ENCODE peak calls at places on chromosomes 13 and 19, in six cellular contexts. F is NCI-H524 treated with DMSO at 0.1 percent for 48 hours; T is stimulated activated CD4-positive, alpha-beta T cell treated with anti-CD3 and anti-CD28 coated beads, Interleukin-1b, Interleukin-23, amount 100 ng/mL, for 24 hours; Y is fibroblast of mammary gland; P is activated CD4-positive, alpha-beta T cell treated with anti-CD3 and anti-CD28 coated beads for 4 hours; C is anterior cingulate cortex. Q is an unnamed sample.
A peak's percentile ranks its signal among the peaks of the same experiment; 100 is the strongest.

GRCh38 chr19:18543814-18544475 is 572 bp upstream of the FKBP8 start:
- DNase-seq in Y (peak; percentile 64), T (peak; percentile 56), C (no peak), P (peak; percentile 76), F (no peak), Q (peak; percentile 78)

GRCh38 chr19:43777163-43777700 is 3.5 kb downstream of the KCNN4 start:
- DNase-seq in Y (no peak), T (no peak), P (peak; percentile 51), C (no peak), F (no peak), Q (peak; percentile 96)

GRCh38 chr19:19067276-19068072 is 3.7 kb downstream of the SLC25A42 start:
- DNase-seq in Y (peak; percentile 41), P (no peak), C (no peak), T (no peak), F (peak; percentile 31), Q (no peak)

GRCh38 chr19:41299755-41300089 is 10.2 kb upstream of the CCDC97 start:
- DNase-seq in F (no peak), P (no peak), C (no peak), T (no peak), Y (peak; percentile 91), Q (no peak)

GRCh38 chr13:41900918-41901317 is 60.0 kb downstream of the VWA8 start:
- DNase-seq in C (no peak), F (no peak), T (peak; percentile 17), P (no peak), Y (peak; percentile 25), Q (no peak)

GRCh38 chr19:49442354-49442753 is 1.0 kb upstream of the SLC17A7 start:
- DNase-seq in F (no peak), C (no peak), T (no peak), Y (no peak), P (no peak), Q (peak; percentile 88)

GRCh38 chr19:41479757-41480191 is 36.8 kb downstream of the ERICH4 start:
- DNase-seq in T (no peak), Y (peak; percentile 20), P (no peak), F (no peak), C (no peak), Q (no peak)

GRCh38 chr19:48476176-48476575 is 7.0 kb downstream of the CYTH2 start:
- DNase-seq in P (no peak), C (no peak), Y (no peak), F (no peak), T (no peak), Q (no peak)

GRCh38 chr19:294341-294818 is 3.2 kb upstream of the PLPP2 start:
- DNase-seq in F (no peak), T (no peak), C (no peak), P (no peak), Y (peak; percentile 18), Q (no peak)

GRCh38 chr19:38877781-38878574 is at the start of gene RINL:
- DNase-seq in T (peak; percentile 56), C (no peak), Y (no peak), F (peak; percentile 85), P (peak; percentile 69), Q (no peak)

GRCh38 chr13:34469212-34469983 is 472.7 kb upstream of the NBEA start:
- DNase-seq in Y (no peak), F (no peak), C (no peak), T (no peak), P (no peak), Q (no peak)

GRCh38 chr13:56351041-56351440 is 789.7 kb upstream of the PRR20A start:
- DNase-seq in F (no peak), Y (no peak), T (no peak), P (no peak), C (no peak), Q (no peak)

GRCh38 chr19:7913652-7914051 is 978 bp upstream of the TGFBR3L start:
- DNase-seq in T (no peak), P (no peak), F (no peak), C (no peak), Y (no peak), Q (no peak)

GRCh38 chr19:50559636-50560035 is 8.6 kb downstream of the LRRC4B start:
- DNase-seq in P (no peak), C (no peak), Y (no peak), F (no peak), T (no peak), Q (no peak)

GRCh38 chr13:109345433-109345941 is 440.9 kb downstream of the IRS2 start:
- DNase-seq in F (no peak), C (no peak), T (no peak), P (no peak), Y (peak; percentile 61), Q (peak; percentile 25)

GRCh38 chr19:55209430-55210119 is at the start of gene PTPRH:
- DNase-seq in P (no peak), C (no peak), F (no peak), Y (no peak), T (no peak), Q (no peak)

GRCh38 chr19:10000171-10000826 is 10.0 kb downstream of the COL5A3 start:
- DNase-seq in T (peak; percentile 35), F (no peak), Y (peak; percentile 66), P (peak; percentile 70), C (no peak), Q (peak; percentile 78)

GRCh38 chr13:92573467-92574057 is 653.0 kb upstream of the GPC6 start:
- DNase-seq in C (no peak), P (no peak), T (no peak), F (no peak), Y (peak; percentile 17), Q (peak; percentile 2)

GRCh38 chr19:45569619-45570421 is 14.8 kb downstream of the OPA3 start:
- DNase-seq in F (peak; percentile 1), T (peak; percentile 37), C (no peak), Y (peak; percentile 61), P (peak; percentile 52), Q (no peak)

GRCh38 chr13:74555291-74556001 is 421.2 kb upstream of the KLF12 start:
- DNase-seq in P (no peak), T (no peak), C (no peak), Y (no peak), F (no peak), Q (no peak)

GRCh38 chr13:42007844-42008243 is 40.6 kb upstream of the DGKH start:
- DNase-seq in P (no peak), Y (peak; percentile 44), F (no peak), C (no peak), T (no peak), Q (no peak)

GRCh38 chr13:51269039-51269438 is 46.8 kb downstream of the FAM124A start:
- DNase-seq in P (no peak), F (no peak), Y (peak; percentile 36), C (no peak), T (no peak), Q (no peak)

GRCh38 chr13:42129033-42129432 is 80.6 kb downstream of the DGKH start:
- DNase-seq in T (no peak), F (no peak), Y (no peak), P (no peak), C (no peak), Q (no peak)

GRCh38 chr13:43335669-43336068 is 312.3 kb downstream of the DNAJC15 start:
- DNase-seq in Y (no peak), C (no peak), P (no peak), T (no peak), F (no peak), Q (no peak)

GRCh38 chr13:23960566-23961156 is 63.4 kb upstream of the C1QTNF9B start:
- DNase-seq in T (no peak), Y (peak; percentile 59), F (peak; percentile 53), C (no peak), P (no peak), Q (no peak)

GRCh38 chr19:29606420-29606747 is 301 bp downstream of the POP4 start:
- DNase-seq in F (no peak), C (no peak), Y (no peak), P (no peak), T (no peak), Q (peak; percentile 57)

GRCh38 chr13:48221301-48222190 is 11.5 kb upstream of the ITM2B start:
- DNase-seq in P (no peak), T (no peak), Y (no peak), C (no peak), F (no peak), Q (no peak)

GRCh38 chr13:94829201-94829600 is 116.9 kb upstream of the SOX21 start:
- DNase-seq in T (no peak), C (no peak), Y (no peak), F (no peak), P (no peak), Q (no peak)

GRCh38 chr19:47296036-47296435 is 13.6 kb upstream of the C5AR1 start:
- DNase-seq in C (no peak), F (peak; percentile 36), T (peak; percentile 63), Y (peak; percentile 78), P (peak; percentile 90), Q (peak; percentile 33)

GRCh38 chr19:10419646-10420443 is 493 bp upstream of the PDE4A start:
- DNase-seq in F (peak; percentile 92), P (no peak), Y (peak; percentile 74), T (no peak), C (no peak), Q (peak; percentile 94)

GRCh38 chr19:15337202-15337601 is 4.9 kb upstream of the BRD4 start:
- DNase-seq in Y (peak; percentile 70), T (no peak), F (no peak), C (no peak), P (no peak), Q (no peak)

GRCh38 chr13:51006067-51006800 is 96.6 kb downstream of the RNASEH2B start:
- DNase-seq in F (no peak), T (no peak), C (no peak), P (no peak), Y (peak; percentile 75), Q (no peak)

GRCh38 chr13:75393839-75394238 is 88.1 kb downstream of the TBC1D4 start:
- DNase-seq in T (no peak), C (no peak), Y (peak; percentile 13), P (no peak), F (no peak), Q (no peak)

GRCh38 chr19:35247526-35248309 is 1.1 kb upstream of the LSR start:
- DNase-seq in P (peak; percentile 55), C (no peak), Y (no peak), F (no peak), T (no peak), Q (no peak)

GRCh38 chr19:3323704-3324103 is 42.7 kb upstream of the NFIC start:
- DNase-seq in T (no peak), C (no peak), F (no peak), Y (no peak), P (no peak), Q (no peak)

GRCh38 chr19:54882758-54883157 is 8.7 kb downstream of the FCAR start:
- DNase-seq in Y (no peak), P (no peak), F (no peak), T (no peak), C (no peak), Q (no peak)

GRCh38 chr13:97726664-97727235 is 226.7 kb upstream of the IPO5 start:
- DNase-seq in C (no peak), P (no peak), T (no peak), F (no peak), Y (peak; percentile 75), Q (no peak)

GRCh38 chr19:45485301-45486077 is 11.4 kb downstream of the RTN2 start:
- DNase-seq in C (peak; percentile 39), Y (peak; percentile 92), T (peak; percentile 98), P (peak; percentile 98), F (peak; percentile 68), Q (no peak)

GRCh38 chr19:48539503-48540096 is 12.4 kb upstream of the SULT2B1 start:
- DNase-seq in T (no peak), P (no peak), Y (peak; percentile 79), F (peak; percentile 8), C (no peak), Q (no peak)